ENCODE peak calls at places on chromosomes 13 and 19, in four cellular contexts. K is cardiac muscle cell, Y is tibial nerve, U is HFF-Myc. J is an unnamed sample.

GRCh38 chr19:12365094-12365371 is 450 bp downstream of the ZNF442 start:
- DNase-seq in Y (no peak), U (no peak), K (peak), J (no peak)

GRCh38 chr19:15280048-15280725 is 47.9 kb upstream of the EPHX3 start:
- DNase-seq in U (peak), Y (no peak), K (no peak), J (no peak)

GRCh38 chr13:89380101-89380500 is 1708.9 kb downstream of the SLITRK5 start:
- DNase-seq in Y (no peak), K (no peak), U (no peak), J (peak)

GRCh38 chr19:8501547-8501946 is 893 bp downstream of the PRAM1 start:
- DNase-seq in Y (no peak), U (no peak), K (no peak), J (no peak)

GRCh38 chr13:79307866-79308298 is 98.2 kb downstream of the RBM26 start:
- DNase-seq in K (peak), Y (no peak), U (peak), J (no peak)

GRCh38 chr19:33941133-33941532 is 144.5 kb downstream of the KCTD15 start:
- DNase-seq in Y (no peak), K (no peak), U (no peak), J (no peak)

GRCh38 chr19:39996218-39996810 is 546 bp upstream of the ZNF546 start:
- DNase-seq in K (peak), Y (no peak), U (peak), J (no peak)

GRCh38 chr13:95128045-95128643 is 173.1 kb downstream of the ABCC4 start:
- DNase-seq in K (no peak), U (no peak), Y (no peak), J (no peak)

GRCh38 chr19:49490287-49491029 is 3.0 kb downstream of the RPL13A start:
- DNase-seq in U (no peak), K (no peak), Y (no peak), J (no peak)

GRCh38 chr19:20471441-20471840 is 94.1 kb downstream of the ZNF737 start:
- DNase-seq in U (no peak), K (no peak), Y (no peak), J (no peak)

GRCh38 chr13:113791226-113791625 is 32.2 kb downstream of the TMEM255B start:
- DNase-seq in Y (no peak), U (no peak), K (no peak), J (no peak)

GRCh38 chr13:26380930-26381329 is 127.0 kb downstream of the CDK8 start:
- DNase-seq in Y (no peak), K (no peak), U (no peak), J (no peak)

GRCh38 chr19:12784871-12785430 is 6.3 kb upstream of the JUNB start:
- DNase-seq in U (no peak), Y (no peak), K (peak), J (no peak)

GRCh38 chr13:63351533-63351932 is 1935.9 kb upstream of the PCDH20 start:
- DNase-seq in Y (no peak), U (no peak), K (no peak), J (no peak)

GRCh38 chr19:38434549-38435051 is 1.1 kb downstream of the RYR1 start:
- DNase-seq in U (no peak), K (no peak), Y (no peak), J (no peak)

GRCh38 chr19:10644351-10645007 is 9.7 kb upstream of the ILF3 start:
- DNase-seq in U (peak), K (peak), Y (peak), J (no peak)

GRCh38 chr19:2246801-2247361 is 2.2 kb upstream of the AMH start:
- DNase-seq in U (no peak), K (peak), Y (no peak), J (no peak)

GRCh38 chr19:40367577-40368434 is 19.3 kb downstream of the PLD3 start:
- DNase-seq in Y (no peak), U (no peak), K (no peak), J (no peak)

GRCh38 chr19:58182577-58182988 is 278 bp upstream of the ZNF274 start:
- DNase-seq in K (no peak), U (no peak), Y (no peak), J (no peak)

GRCh38 chr19:39112338-39112890 is 13.2 kb upstream of the PAK4 start:
- DNase-seq in U (no peak), K (no peak), Y (no peak), J (no peak)

GRCh38 chr19:32200312-32201038 is 144.9 kb upstream of the ZNF507 start:
- DNase-seq in U (no peak), Y (no peak), K (no peak), J (no peak)

GRCh38 chr19:50899549-50899948 is 11.6 kb downstream of the KLK4 start:
- DNase-seq in K (no peak), U (no peak), Y (no peak), J (no peak)

GRCh38 chr13:109569938-109570711 is 216.3 kb downstream of the IRS2 start:
- DNase-seq in Y (no peak), U (no peak), K (no peak), J (no peak)

GRCh38 chr19:4233282-4233853 is 4.0 kb downstream of the EBI3 start:
- DNase-seq in U (no peak), K (peak), Y (no peak), J (no peak)

GRCh38 chr13:97328222-97328790 is 105.7 kb upstream of the RAP2A start:
- DNase-seq in U (peak), K (peak), Y (no peak), J (peak)

DNA sequence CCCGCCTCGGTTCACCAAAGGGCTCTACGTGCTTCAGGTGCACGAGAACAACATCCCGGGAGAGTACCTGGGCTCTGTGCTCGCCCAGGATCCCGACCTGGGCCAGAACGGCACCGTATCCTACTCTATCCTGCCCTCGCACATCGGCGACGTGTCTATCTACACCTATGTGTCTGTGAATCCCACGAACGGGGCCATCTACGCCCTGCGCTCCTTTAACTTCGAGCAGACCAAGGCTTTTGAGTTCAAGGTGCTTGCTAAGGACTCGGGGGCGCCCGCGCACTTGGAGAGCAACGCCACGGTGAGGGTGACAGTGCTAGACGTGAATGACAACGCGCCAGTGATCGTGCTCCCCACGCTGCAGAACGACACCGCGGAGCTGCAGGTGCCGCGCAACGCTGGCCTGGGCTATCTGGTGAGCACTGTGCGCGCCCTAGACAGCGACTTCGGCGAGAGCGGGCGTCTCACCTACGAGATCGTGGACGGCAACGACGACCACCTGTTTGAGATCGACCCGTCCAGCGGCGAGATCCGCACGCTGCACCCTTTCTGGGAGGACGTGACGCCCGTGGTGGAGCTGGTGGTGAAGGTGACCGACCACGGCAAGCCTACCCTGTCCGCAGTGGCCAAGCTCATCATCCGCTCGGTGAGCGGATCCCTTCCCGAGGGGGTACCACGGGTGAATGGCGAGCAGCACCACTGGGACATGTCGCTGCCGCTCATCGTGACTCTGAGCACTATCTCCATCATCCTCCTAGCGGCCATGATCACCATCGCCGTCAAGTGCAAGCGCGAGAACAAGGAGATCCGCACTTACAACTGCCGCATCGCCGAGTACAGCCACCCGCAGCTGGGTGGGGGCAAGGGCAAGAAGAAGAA is 2.6 kb downstream of the PCDH17 start:
- DNase-seq in K (no peak), U (no peak), Y (no peak), J (no peak)
- TF ChIP-seq CTCF in K (no peak), U (no peak), Y (no peak), J (peak)

GRCh38 chr13:104014803-104015645 is 948.8 kb upstream of the SLC10A2 start:
- DNase-seq in U (no peak), Y (no peak), K (peak), J (peak)

GRCh38 chr13:104008571-104009435 is 942.6 kb upstream of the SLC10A2 start:
- DNase-seq in Y (no peak), K (peak), U (no peak), J (no peak)

GRCh38 chr13:104008075-104008474 is 941.9 kb upstream of the SLC10A2 start:
- DNase-seq in K (no peak), U (no peak), Y (no peak), J (no peak)

GRCh38 chr13:104015646-104016396 is 949.6 kb upstream of the SLC10A2 start:
- DNase-seq in Y (no peak), K (peak), U (no peak), J (peak)

GRCh38 chr13:104011505-104012270 is 945.5 kb upstream of the SLC10A2 start:
- DNase-seq in Y (no peak), U (no peak), K (peak), J (peak)
- H3K4me3 ChIP-seq in Y (no peak), U (no peak), K (no peak), J (peak)

GRCh38 chr13:51594432-51594831 is 10.2 kb downstream of the WDFY2 start:
- DNase-seq in U (no peak), Y (no peak), K (no peak), J (no peak)

GRCh38 chr13:51603716-51604115 is 19.5 kb downstream of the WDFY2 start:
- DNase-seq in K (no peak), Y (no peak), U (no peak), J (no peak)

GRCh38 chr13:51601601-51602348 is 17.5 kb downstream of the WDFY2 start:
- DNase-seq in K (no peak), Y (no peak), U (no peak), J (no peak)

GRCh38 chr13:51600703-51601102 is 16.4 kb downstream of the WDFY2 start:
- DNase-seq in Y (no peak), U (no peak), K (no peak), J (no peak)

GRCh38 chr13:51599444-51600176 is 15.3 kb downstream of the WDFY2 start:
- DNase-seq in U (no peak), Y (no peak), K (no peak), J (no peak)
- TF ChIP-seq CTCF in U (no peak), Y (no peak), K (no peak), J (no peak)

GRCh38 chr19:17753976-17754375 is 2.7 kb downstream of the FCHO1 start:
- DNase-seq in U (no peak), K (no peak), Y (no peak), J (no peak)

GRCh38 chr19:17752865-17753639 is 1.8 kb downstream of the FCHO1 start:
- DNase-seq in U (no peak), K (no peak), Y (no peak), J (no peak)

GRCh38 chr19:17749912-17750317 is 1.4 kb upstream of the FCHO1 start:
- DNase-seq in K (no peak), Y (no peak), U (no peak), J (no peak)

GRCh38 chr19:17751103-17751911 is at the start of gene FCHO1:
- DNase-seq in U (no peak), Y (no peak), K (no peak), J (no peak)

GRCh38 chr19:17751912-17752273 is 616 bp downstream of the FCHO1 start:
- DNase-seq in Y (no peak), K (no peak), U (no peak), J (no peak)
- H3K4me3 ChIP-seq in Y (no peak), K (no peak), U (no peak), J (no peak)